ENCODE peak calls at places on chromosome X, in seven cellular contexts. L, C, N, O, B, W and X are unnamed samples.

GRCh38 chrX:132114607-132115006 is 13.2 kb downstream of the FRMD7 start:
- DNase-seq in L (no peak), C (no peak), N (no peak), O (no peak), B (no peak), W (no peak), X (no peak)

GRCh38 chrX:106791495-106791894 is 11.0 kb upstream of the TBC1D8B start:
- DNase-seq in L (no peak), C (peak; percentile 16), N (peak; percentile 14), O (peak; percentile 42), B (no peak), W (no peak), X (no peak)

GRCh38 chrX:71475906-71476305 is 57.0 kb upstream of the OGT start:
- DNase-seq in L (no peak), C (no peak), N (no peak), O (no peak), B (no peak), W (no peak), X (no peak)

GRCh38 chrX:20218809-20219505 is 47.8 kb downstream of the RPS6KA3 start:
- DNase-seq in L (no peak), C (no peak), N (peak; percentile 20), O (peak; percentile 22), B (no peak), W (no peak), X (no peak)

GRCh38 chrX:69555396-69556023 is 51.4 kb downstream of the NALF2 start:
- DNase-seq in L (peak; percentile 10), C (no peak), N (no peak), O (peak; percentile 26), B (no peak), W (no peak), X (no peak)

GRCh38 chrX:9555354-9555753 is 90.5 kb downstream of the TBL1X start:
- DNase-seq in L (no peak), C (peak; percentile 18), N (peak; percentile 36), O (no peak), B (no peak), W (no peak), X (no peak)

GRCh38 chrX:154761977-154762528 is 611 bp upstream of the DKC1 start:
- DNase-seq in L (no peak), C (no peak), N (no peak), O (no peak), B (no peak), W (peak; percentile 63), X (no peak)

GRCh38 chrX:110786486-110786885 is 9.1 kb downstream of the CHRDL1 start:
- DNase-seq in L (no peak), C (no peak), N (peak; percentile 68), O (no peak), B (no peak), W (no peak), X (no peak)

GRCh38 chrX:10021461-10022272 is 54.5 kb downstream of the CLDN34 start:
- DNase-seq in L (no peak), C (peak; percentile 53), N (peak; percentile 14), O (peak; percentile 43), B (no peak), W (no peak), X (no peak)

GRCh38 chrX:51332188-51332942 is at the start of gene NUDT10:
- DNase-seq in L (peak; percentile 79), C (peak; percentile 30), N (peak; percentile 10), O (peak; percentile 31), B (no peak), W (peak; percentile 79), X (peak; percentile 26)

GRCh38 chrX:37912286-37912685 is 64.9 kb upstream of the DYNLT3 start:
- DNase-seq in L (no peak), C (peak; percentile 64), N (no peak), O (peak; percentile 2), B (no peak), W (no peak), X (no peak)

GRCh38 chrX:7108995-7109634 is 38.4 kb upstream of the STS start:
- DNase-seq in L (no peak), C (no peak), N (no peak), O (peak; percentile 38), B (no peak), W (no peak), X (no peak)

GRCh38 chrX:68599256-68600152 is 48.0 kb upstream of the STARD8 start:
- DNase-seq in L (no peak), C (no peak), N (peak; percentile 4), O (peak; percentile 17), B (no peak), W (no peak), X (no peak)

GRCh38 chrX:107537815-107538214 is 88.4 kb downstream of the FRMPD3 start:
- DNase-seq in L (no peak), C (peak; percentile 53), N (peak; percentile 50), O (peak; percentile 61), B (no peak), W (no peak), X (peak; percentile 13)

GRCh38 chrX:12895856-12896255 is 10.6 kb upstream of the TLR8 start:
- DNase-seq in L (no peak), C (no peak), N (peak; percentile 28), O (peak; percentile 55), B (no peak), W (no peak), X (no peak)

GRCh38 chrX:72572248-72573157 is at the start of gene HDAC8:
- DNase-seq in L (peak; percentile 58), C (peak; percentile 69), N (peak; percentile 86), O (peak; percentile 90), B (no peak), W (peak; percentile 80), X (peak; percentile 67)

GRCh38 chrX:125005863-125006262 is 313.8 kb upstream of the TEX13C start:
- DNase-seq in L (no peak), C (no peak), N (no peak), O (no peak), B (no peak), W (peak; percentile 49), X (no peak)

GRCh38 chrX:65241059-65241721 is 264.9 kb upstream of the ZC4H2 start:
- DNase-seq in L (no peak), C (no peak), N (no peak), O (no peak), B (no peak), W (peak; percentile 20), X (no peak)

GRCh38 chrX:64151911-64152310 is 53.6 kb downstream of the AMER1 start:
- DNase-seq in L (no peak), C (peak; percentile 75), N (no peak), O (no peak), B (no peak), W (no peak), X (no peak)

GRCh38 chrX:68396953-68397352 is 36.3 kb downstream of the OPHN1 start:
- DNase-seq in L (no peak), C (no peak), N (peak; percentile 2), O (no peak), B (no peak), W (no peak), X (no peak)

GRCh38 chrX:100625985-100626491 is 10.6 kb downstream of the TSPAN6 start:
- DNase-seq in L (no peak), C (no peak), N (no peak), O (no peak), B (no peak), W (no peak), X (peak; percentile 55)

GRCh38 chrX:13283512-13283911 is 36.3 kb downstream of the ATXN3L start:
- DNase-seq in L (no peak), C (no peak), N (no peak), O (peak; percentile 55), B (no peak), W (no peak), X (no peak)

GRCh38 chrX:17689971-17690409 is 47.3 kb upstream of the SCML1 start:
- DNase-seq in L (peak; percentile 54), C (peak; percentile 38), N (peak; percentile 72), O (peak; percentile 72), B (no peak), W (no peak), X (peak; percentile 33)

GRCh38 chrX:69314436-69315348 is 149.4 kb upstream of the PJA1 start:
- DNase-seq in L (no peak), C (no peak), N (no peak), O (no peak), B (no peak), W (peak; percentile 62), X (no peak)

GRCh38 chrX:154373340-154374306 is 811 bp downstream of the FLNA start:
- DNase-seq in L (peak; percentile 70), C (peak; percentile 75), N (peak; percentile 83), O (peak; percentile 84), B (no peak), W (no peak), X (no peak)

GRCh38 chrX:78555401-78555980 is 103.6 kb downstream of the RTL3 start:
- DNase-seq in L (no peak), C (no peak), N (no peak), O (peak; percentile 9), B (no peak), W (no peak), X (peak; percentile 2)

GRCh38 chrX:5236096-5236495 is 992.6 kb downstream of the NLGN4X start:
- DNase-seq in L (no peak), C (no peak), N (no peak), O (no peak), B (no peak), W (no peak), X (no peak)

GRCh38 chrX:35382966-35383365 is 415.2 kb upstream of the MAGEB16 start:
- DNase-seq in L (no peak), C (no peak), N (no peak), O (no peak), B (no peak), W (no peak), X (no peak)

GRCh38 chrX:108516184-108516583 is 76.5 kb downstream of the COL4A5 start:
- DNase-seq in L (no peak), C (peak; percentile 57), N (peak; percentile 44), O (peak; percentile 71), B (no peak), W (no peak), X (no peak)

DNA sequence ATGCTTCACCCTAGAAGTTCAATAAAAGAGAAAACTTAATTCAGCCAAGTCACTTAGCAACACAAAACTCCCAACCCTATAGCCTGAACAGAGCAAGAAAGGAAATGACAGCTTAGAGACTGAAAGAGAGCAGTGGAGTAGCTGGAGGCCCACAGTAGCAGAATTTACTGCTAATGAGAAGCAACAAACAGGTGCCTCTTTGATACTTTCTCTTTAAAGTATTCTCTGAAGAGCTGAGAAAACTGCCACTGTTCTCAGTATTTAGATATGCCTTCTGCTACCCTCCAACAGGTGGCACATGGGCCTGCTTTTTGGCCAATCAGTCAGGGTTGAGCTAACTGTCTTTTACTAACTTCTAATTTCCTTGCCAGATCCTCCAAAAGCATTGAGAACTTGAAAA is 240.0 kb downstream of the GPC3 start:
- DNase-seq in L (no peak), C (no peak), N (no peak), O (no peak), B (no peak), W (no peak), X (no peak)
- TF ChIP-seq CTCF in L (no peak), C (no peak), N (no peak), O (no peak), B (no peak), W (no peak), X (no peak)

GRCh38 chrX:49186125-49187027 is at the start of gene PRICKLE3:
- DNase-seq in L (peak; percentile 82), C (peak; percentile 40), N (peak; percentile 29), O (peak; percentile 46), B (peak; percentile 41), W (peak; percentile 96), X (peak; percentile 86)
- TF ChIP-seq CTCF in L (peak; percentile 28), C (peak; percentile 54), N (peak; percentile 33), O (no peak), B (peak; percentile 35), W (peak; percentile 57), X (peak; percentile 57)

GRCh38 chrX:34300871-34301270 is 168.8 kb upstream of the FAM47A start:
- DNase-seq in L (no peak), C (peak; percentile 57), N (peak; percentile 58), O (peak; percentile 65), B (no peak), W (no peak), X (peak; percentile 7)
- TF ChIP-seq CTCF in L (no peak), C (peak; percentile 31), N (peak; percentile 58), O (peak; percentile 43), B (peak; percentile 54), W (peak; percentile 12), X (peak; percentile 29)

GRCh38 chrX:84611843-84612636 is 109.8 kb upstream of the HDX start:
- DNase-seq in L (no peak), C (no peak), N (no peak), O (no peak), B (no peak), W (no peak), X (no peak)
- TF ChIP-seq CTCF in L (no peak), C (no peak), N (no peak), O (no peak), B (no peak), W (no peak), X (no peak)